ENCODE peak calls at places on chromosomes 5 and 9, in six cellular contexts. One of them, this sample, is unnamed.

GRCh38 chr9:77897292-77897691 is 134.3 kb downstream of the GNAQ start:
- DNase-seq in HL-60: peak
- DNase-seq in iris pigment epithelial cell: no peak
- DNase-seq in NCI-H1105 treated with DMSO at 0.1 percent for 48 hours: no peak
- DNase-seq in KG1: no peak
- DNase-seq in stimulated activated effector memory CD8-positive, alpha-beta T cell treated with anti-CD3 and anti-CD28 coated beads, Interleukin-12 subunit alpha, Interleukin-12 subunit beta, amount 100 ng/mL, for 72 hours: no peak
- DNase-seq in this sample: no peak

GRCh38 chr9:136093995-136094881 is 851 bp downstream of the NACC2 start:
- DNase-seq in HL-60: peak
- DNase-seq in iris pigment epithelial cell: peak
- DNase-seq in NCI-H1105 treated with DMSO at 0.1 percent for 48 hours: no peak
- DNase-seq in KG1: no peak
- DNase-seq in stimulated activated effector memory CD8-positive, alpha-beta T cell treated with anti-CD3 and anti-CD28 coated beads, Interleukin-12 subunit alpha, Interleukin-12 subunit beta, amount 100 ng/mL, for 72 hours: peak
- DNase-seq in this sample: peak

GRCh38 chr5:103589416-103590175 is 27.0 kb upstream of the NUDT12 start:
- DNase-seq in HL-60: no peak
- DNase-seq in iris pigment epithelial cell: peak
- DNase-seq in NCI-H1105 treated with DMSO at 0.1 percent for 48 hours: no peak
- DNase-seq in KG1: no peak
- DNase-seq in stimulated activated effector memory CD8-positive, alpha-beta T cell treated with anti-CD3 and anti-CD28 coated beads, Interleukin-12 subunit alpha, Interleukin-12 subunit beta, amount 100 ng/mL, for 72 hours: no peak
- DNase-seq in this sample: no peak

GRCh38 chr9:111948958-111949357 is 52.3 kb downstream of the UGCG start:
- DNase-seq in HL-60: no peak
- DNase-seq in iris pigment epithelial cell: no peak
- DNase-seq in NCI-H1105 treated with DMSO at 0.1 percent for 48 hours: no peak
- DNase-seq in KG1: no peak
- DNase-seq in stimulated activated effector memory CD8-positive, alpha-beta T cell treated with anti-CD3 and anti-CD28 coated beads, Interleukin-12 subunit alpha, Interleukin-12 subunit beta, amount 100 ng/mL, for 72 hours: no peak
- DNase-seq in this sample: no peak

GRCh38 chr5:991472-992267 is 16.9 kb upstream of the NKD2 start:
- DNase-seq in HL-60: no peak
- DNase-seq in iris pigment epithelial cell: no peak
- DNase-seq in NCI-H1105 treated with DMSO at 0.1 percent for 48 hours: no peak
- DNase-seq in KG1: no peak
- DNase-seq in stimulated activated effector memory CD8-positive, alpha-beta T cell treated with anti-CD3 and anti-CD28 coated beads, Interleukin-12 subunit alpha, Interleukin-12 subunit beta, amount 100 ng/mL, for 72 hours: no peak
- DNase-seq in this sample: no peak

GRCh38 chr5:113223831-113224604 is 210.8 kb downstream of the TSSK1B start:
- DNase-seq in HL-60: no peak
- DNase-seq in iris pigment epithelial cell: no peak
- DNase-seq in NCI-H1105 treated with DMSO at 0.1 percent for 48 hours: no peak
- DNase-seq in KG1: no peak
- DNase-seq in stimulated activated effector memory CD8-positive, alpha-beta T cell treated with anti-CD3 and anti-CD28 coated beads, Interleukin-12 subunit alpha, Interleukin-12 subunit beta, amount 100 ng/mL, for 72 hours: no peak
- DNase-seq in this sample: no peak

GRCh38 chr5:32785639-32786216 is 74.6 kb downstream of the NPR3 start:
- DNase-seq in HL-60: no peak
- DNase-seq in iris pigment epithelial cell: peak
- DNase-seq in NCI-H1105 treated with DMSO at 0.1 percent for 48 hours: no peak
- DNase-seq in KG1: no peak
- DNase-seq in stimulated activated effector memory CD8-positive, alpha-beta T cell treated with anti-CD3 and anti-CD28 coated beads, Interleukin-12 subunit alpha, Interleukin-12 subunit beta, amount 100 ng/mL, for 72 hours: no peak
- DNase-seq in this sample: peak

GRCh38 chr9:135076143-135076875 is 11.2 kb upstream of the OLFM1 start:
- DNase-seq in HL-60: no peak
- DNase-seq in iris pigment epithelial cell: no peak
- DNase-seq in NCI-H1105 treated with DMSO at 0.1 percent for 48 hours: no peak
- DNase-seq in KG1: no peak
- DNase-seq in stimulated activated effector memory CD8-positive, alpha-beta T cell treated with anti-CD3 and anti-CD28 coated beads, Interleukin-12 subunit alpha, Interleukin-12 subunit beta, amount 100 ng/mL, for 72 hours: no peak
- DNase-seq in this sample: no peak

GRCh38 chr5:35172526-35172925 is 57.8 kb downstream of the PRLR start:
- DNase-seq in HL-60: no peak
- DNase-seq in iris pigment epithelial cell: no peak
- DNase-seq in NCI-H1105 treated with DMSO at 0.1 percent for 48 hours: no peak
- DNase-seq in KG1: no peak
- DNase-seq in stimulated activated effector memory CD8-positive, alpha-beta T cell treated with anti-CD3 and anti-CD28 coated beads, Interleukin-12 subunit alpha, Interleukin-12 subunit beta, amount 100 ng/mL, for 72 hours: no peak
- DNase-seq in this sample: no peak

GRCh38 chr9:123373447-123373923 is 17.5 kb downstream of the CRB2 start:
- DNase-seq in HL-60: no peak
- DNase-seq in iris pigment epithelial cell: no peak
- DNase-seq in NCI-H1105 treated with DMSO at 0.1 percent for 48 hours: no peak
- DNase-seq in KG1: no peak
- DNase-seq in stimulated activated effector memory CD8-positive, alpha-beta T cell treated with anti-CD3 and anti-CD28 coated beads, Interleukin-12 subunit alpha, Interleukin-12 subunit beta, amount 100 ng/mL, for 72 hours: no peak
- DNase-seq in this sample: no peak

GRCh38 chr5:132688536-132689409 is 15.0 kb downstream of the IL4 start:
- DNase-seq in HL-60: no peak
- DNase-seq in iris pigment epithelial cell: peak
- DNase-seq in NCI-H1105 treated with DMSO at 0.1 percent for 48 hours: no peak
- DNase-seq in KG1: no peak
- DNase-seq in stimulated activated effector memory CD8-positive, alpha-beta T cell treated with anti-CD3 and anti-CD28 coated beads, Interleukin-12 subunit alpha, Interleukin-12 subunit beta, amount 100 ng/mL, for 72 hours: no peak
- DNase-seq in this sample: no peak

GRCh38 chr5:31270396-31270795 is 76.9 kb downstream of the CDH6 start:
- DNase-seq in HL-60: no peak
- DNase-seq in iris pigment epithelial cell: peak
- DNase-seq in NCI-H1105 treated with DMSO at 0.1 percent for 48 hours: no peak
- DNase-seq in KG1: no peak
- DNase-seq in stimulated activated effector memory CD8-positive, alpha-beta T cell treated with anti-CD3 and anti-CD28 coated beads, Interleukin-12 subunit alpha, Interleukin-12 subunit beta, amount 100 ng/mL, for 72 hours: no peak
- DNase-seq in this sample: peak

GRCh38 chr9:87336914-87337333 is 160.7 kb upstream of the DAPK1 start:
- DNase-seq in HL-60: peak
- DNase-seq in iris pigment epithelial cell: peak
- DNase-seq in NCI-H1105 treated with DMSO at 0.1 percent for 48 hours: peak
- DNase-seq in KG1: no peak
- DNase-seq in stimulated activated effector memory CD8-positive, alpha-beta T cell treated with anti-CD3 and anti-CD28 coated beads, Interleukin-12 subunit alpha, Interleukin-12 subunit beta, amount 100 ng/mL, for 72 hours: no peak
- DNase-seq in this sample: peak

This sample was measured in EL.